ENCODE peak calls at places on chromosomes 16 and 17, in eight cellular contexts. One of them, this sample, is unnamed.

GRCh38 chr17:44267818-44268490 is at the start of gene SLC4A1:
- DNase-seq in CD8-positive, alpha-beta memory T cell: no peak
- DNase-seq in brain microvascular endothelial cell: no peak
- DNase-seq in Panc1: no peak
- DNase-seq in suprapubic skin: no peak
- DNase-seq in fibroblast of lung: no peak
- DNase-seq in tibial artery: no peak
- DNase-seq in heart right ventricle: no peak
- DNase-seq in this sample: no peak

GRCh38 chr16:72850863-72851262 is 197.1 kb downstream of the ZFHX3 start:
- DNase-seq in CD8-positive, alpha-beta memory T cell: no peak
- DNase-seq in brain microvascular endothelial cell: peak
- DNase-seq in Panc1: no peak
- DNase-seq in suprapubic skin: no peak
- DNase-seq in fibroblast of lung: peak
- DNase-seq in tibial artery: peak
- DNase-seq in heart right ventricle: no peak
- DNase-seq in this sample: no peak

GRCh38 chr16:75555213-75555706 is 792 bp downstream of the TMEM231 start:
- DNase-seq in CD8-positive, alpha-beta memory T cell: peak
- DNase-seq in brain microvascular endothelial cell: peak
- DNase-seq in Panc1: peak
- DNase-seq in suprapubic skin: peak
- DNase-seq in fibroblast of lung: peak
- DNase-seq in tibial artery: peak
- DNase-seq in heart right ventricle: peak
- DNase-seq in this sample: no peak

GRCh38 chr16:85649978-85650863 is 37.1 kb downstream of the GSE1 start:
- DNase-seq in CD8-positive, alpha-beta memory T cell: no peak
- DNase-seq in brain microvascular endothelial cell: no peak
- DNase-seq in Panc1: no peak
- DNase-seq in suprapubic skin: no peak
- DNase-seq in fibroblast of lung: no peak
- DNase-seq in tibial artery: no peak
- DNase-seq in heart right ventricle: no peak
- DNase-seq in this sample: no peak

GRCh38 chr17:27575100-27575911 is 55.7 kb upstream of the LGALS9 start:
- DNase-seq in CD8-positive, alpha-beta memory T cell: no peak
- DNase-seq in brain microvascular endothelial cell: no peak
- DNase-seq in Panc1: no peak
- DNase-seq in suprapubic skin: no peak
- DNase-seq in fibroblast of lung: no peak
- DNase-seq in tibial artery: no peak
- DNase-seq in heart right ventricle: no peak
- DNase-seq in this sample: no peak

GRCh38 chr17:81044764-81045589 is 10.0 kb downstream of the BAIAP2 start:
- DNase-seq in CD8-positive, alpha-beta memory T cell: no peak
- DNase-seq in brain microvascular endothelial cell: peak
- DNase-seq in Panc1: no peak
- DNase-seq in suprapubic skin: peak
- DNase-seq in fibroblast of lung: peak
- DNase-seq in tibial artery: peak
- DNase-seq in heart right ventricle: peak
- DNase-seq in this sample: no peak

GRCh38 chr16:17367932-17368331 is 102.8 kb downstream of the XYLT1 start:
- DNase-seq in CD8-positive, alpha-beta memory T cell: no peak
- DNase-seq in brain microvascular endothelial cell: peak
- DNase-seq in Panc1: no peak
- DNase-seq in suprapubic skin: no peak
- DNase-seq in fibroblast of lung: peak
- DNase-seq in tibial artery: no peak
- DNase-seq in heart right ventricle: no peak
- DNase-seq in this sample: no peak

GRCh38 chr17:28228109-28228840 is 90.7 kb upstream of the TMEM97 start:
- DNase-seq in CD8-positive, alpha-beta memory T cell: no peak
- DNase-seq in brain microvascular endothelial cell: no peak
- DNase-seq in Panc1: no peak
- DNase-seq in suprapubic skin: no peak
- DNase-seq in fibroblast of lung: no peak
- DNase-seq in tibial artery: peak
- DNase-seq in heart right ventricle: no peak
- DNase-seq in this sample: no peak

GRCh38 chr17:79799538-79800324 is 2.9 kb upstream of the CBX8 start:
- DNase-seq in CD8-positive, alpha-beta memory T cell: no peak
- DNase-seq in brain microvascular endothelial cell: no peak
- DNase-seq in Panc1: no peak
- DNase-seq in suprapubic skin: no peak
- DNase-seq in fibroblast of lung: no peak
- DNase-seq in tibial artery: no peak
- DNase-seq in heart right ventricle: no peak
- DNase-seq in this sample: no peak

GRCh38 chr17:43367588-43368242 is 31.1 kb upstream of the ARL4D start:
- DNase-seq in CD8-positive, alpha-beta memory T cell: no peak
- DNase-seq in brain microvascular endothelial cell: peak
- DNase-seq in Panc1: peak
- DNase-seq in suprapubic skin: no peak
- DNase-seq in fibroblast of lung: peak
- DNase-seq in tibial artery: no peak
- DNase-seq in heart right ventricle: no peak
- DNase-seq in this sample: peak

GRCh38 chr17:55327225-55328088 is 62.7 kb downstream of the HLF start:
- DNase-seq in CD8-positive, alpha-beta memory T cell: no peak
- DNase-seq in brain microvascular endothelial cell: no peak
- DNase-seq in Panc1: no peak
- DNase-seq in suprapubic skin: no peak
- DNase-seq in fibroblast of lung: no peak
- DNase-seq in tibial artery: no peak
- DNase-seq in heart right ventricle: no peak
- DNase-seq in this sample: no peak

GRCh38 chr17:59139939-59140338 is 15.0 kb downstream of the SKA2 start:
- DNase-seq in CD8-positive, alpha-beta memory T cell: no peak
- DNase-seq in brain microvascular endothelial cell: no peak
- DNase-seq in Panc1: no peak
- DNase-seq in suprapubic skin: no peak
- DNase-seq in fibroblast of lung: no peak
- DNase-seq in tibial artery: no peak
- DNase-seq in heart right ventricle: no peak
- DNase-seq in this sample: no peak

GRCh38 chr17:12024332-12024731 is 3.7 kb downstream of the MAP2K4 start:
- DNase-seq in CD8-positive, alpha-beta memory T cell: no peak
- DNase-seq in brain microvascular endothelial cell: no peak
- DNase-seq in Panc1: peak
- DNase-seq in suprapubic skin: no peak
- DNase-seq in fibroblast of lung: peak
- DNase-seq in tibial artery: no peak
- DNase-seq in heart right ventricle: no peak
- DNase-seq in this sample: no peak

GRCh38 chr16:20873331-20873730 is 26.8 kb downstream of the DCUN1D3 start:
- DNase-seq in CD8-positive, alpha-beta memory T cell: no peak
- DNase-seq in brain microvascular endothelial cell: no peak
- DNase-seq in Panc1: no peak
- DNase-seq in suprapubic skin: no peak
- DNase-seq in fibroblast of lung: no peak
- DNase-seq in tibial artery: no peak
- DNase-seq in heart right ventricle: no peak
- DNase-seq in this sample: no peak

GRCh38 chr17:20073056-20073979 is 64.2 kb downstream of the SPECC1 start:
- DNase-seq in CD8-positive, alpha-beta memory T cell: peak
- DNase-seq in brain microvascular endothelial cell: peak
- DNase-seq in Panc1: no peak
- DNase-seq in suprapubic skin: no peak
- DNase-seq in fibroblast of lung: peak
- DNase-seq in tibial artery: peak
- DNase-seq in heart right ventricle: peak
- DNase-seq in this sample: no peak

GRCh38 chr16:82160226-82160625 is 9.8 kb downstream of the MPHOSPH6 start:
- DNase-seq in CD8-positive, alpha-beta memory T cell: no peak
- DNase-seq in brain microvascular endothelial cell: no peak
- DNase-seq in Panc1: no peak
- DNase-seq in suprapubic skin: no peak
- DNase-seq in fibroblast of lung: peak
- DNase-seq in tibial artery: no peak
- DNase-seq in heart right ventricle: no peak
- DNase-seq in this sample: no peak

GRCh38 chr16:82152641-82153094 is 17.4 kb downstream of the MPHOSPH6 start:
- DNase-seq in CD8-positive, alpha-beta memory T cell: no peak
- DNase-seq in brain microvascular endothelial cell: no peak
- DNase-seq in Panc1: no peak
- DNase-seq in suprapubic skin: no peak
- DNase-seq in fibroblast of lung: peak
- DNase-seq in tibial artery: no peak
- DNase-seq in heart right ventricle: no peak
- DNase-seq in this sample: no peak

GRCh38 chr16:82157836-82158235 is 12.2 kb downstream of the MPHOSPH6 start:
- DNase-seq in CD8-positive, alpha-beta memory T cell: no peak
- DNase-seq in brain microvascular endothelial cell: no peak
- DNase-seq in Panc1: no peak
- DNase-seq in suprapubic skin: no peak
- DNase-seq in fibroblast of lung: no peak
- DNase-seq in tibial artery: no peak
- DNase-seq in heart right ventricle: no peak
- DNase-seq in this sample: no peak

GRCh38 chr16:82152192-82152591 is 17.8 kb downstream of the MPHOSPH6 start:
- DNase-seq in CD8-positive, alpha-beta memory T cell: no peak
- DNase-seq in brain microvascular endothelial cell: no peak
- DNase-seq in Panc1: no peak
- DNase-seq in suprapubic skin: no peak
- DNase-seq in fibroblast of lung: peak
- DNase-seq in tibial artery: no peak
- DNase-seq in heart right ventricle: no peak
- DNase-seq in this sample: no peak

GRCh38 chr16:82156761-82157654 is 13.0 kb downstream of the MPHOSPH6 start:
- DNase-seq in CD8-positive, alpha-beta memory T cell: no peak
- DNase-seq in brain microvascular endothelial cell: no peak
- DNase-seq in Panc1: no peak
- DNase-seq in suprapubic skin: no peak
- DNase-seq in fibroblast of lung: peak
- DNase-seq in tibial artery: no peak
- DNase-seq in heart right ventricle: no peak
- DNase-seq in this sample: no peak
- H3K27ac ChIP-seq in CD8-positive, alpha-beta memory T cell: no peak
- H3K27ac ChIP-seq in brain microvascular endothelial cell: no peak
- H3K27ac ChIP-seq in Panc1: no peak
- H3K27ac ChIP-seq in suprapubic skin: peak
- H3K27ac ChIP-seq in fibroblast of lung: peak
- H3K27ac ChIP-seq in tibial artery: no peak
- H3K27ac ChIP-seq in heart right ventricle: no peak
- H3K27ac ChIP-seq in this sample: peak

DNA sequence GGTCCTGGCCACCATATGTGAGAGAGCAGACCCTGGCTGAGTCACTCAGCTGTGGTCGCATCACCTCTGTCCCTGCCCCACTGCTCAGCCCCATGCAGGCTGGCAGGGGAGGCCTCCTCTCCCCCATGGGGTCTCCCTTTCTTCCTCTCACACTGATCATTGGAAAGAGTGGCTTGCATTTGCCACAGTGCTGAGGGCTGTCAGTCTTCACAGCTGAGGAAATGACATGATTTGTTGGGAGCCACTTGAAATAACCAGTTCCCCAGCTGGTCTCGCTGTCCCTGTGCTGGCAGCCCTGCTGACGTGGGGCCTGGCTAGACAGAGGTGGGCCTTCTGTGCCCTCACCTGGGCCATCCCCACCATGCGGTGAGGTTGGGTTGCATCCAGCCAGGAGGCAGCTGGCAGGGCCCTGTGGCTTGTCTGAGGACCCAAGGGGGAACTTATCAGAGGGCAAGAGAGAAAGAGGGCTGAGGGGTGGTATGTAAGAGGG is 30.1 kb upstream of the MED9 start:
- DNase-seq in CD8-positive, alpha-beta memory T cell: no peak
- DNase-seq in brain microvascular endothelial cell: no peak
- DNase-seq in Panc1: no peak
- DNase-seq in suprapubic skin: no peak
- DNase-seq in fibroblast of lung: no peak
- DNase-seq in tibial artery: no peak
- DNase-seq in heart right ventricle: no peak
- DNase-seq in this sample: no peak
- H3K27ac ChIP-seq in CD8-positive, alpha-beta memory T cell: no peak
- H3K27ac ChIP-seq in brain microvascular endothelial cell: no peak
- H3K27ac ChIP-seq in Panc1: peak
- H3K27ac ChIP-seq in suprapubic skin: peak
- H3K27ac ChIP-seq in fibroblast of lung: no peak
- H3K27ac ChIP-seq in tibial artery: no peak
- H3K27ac ChIP-seq in heart right ventricle: no peak
- H3K27ac ChIP-seq in this sample: no peak

DNA sequence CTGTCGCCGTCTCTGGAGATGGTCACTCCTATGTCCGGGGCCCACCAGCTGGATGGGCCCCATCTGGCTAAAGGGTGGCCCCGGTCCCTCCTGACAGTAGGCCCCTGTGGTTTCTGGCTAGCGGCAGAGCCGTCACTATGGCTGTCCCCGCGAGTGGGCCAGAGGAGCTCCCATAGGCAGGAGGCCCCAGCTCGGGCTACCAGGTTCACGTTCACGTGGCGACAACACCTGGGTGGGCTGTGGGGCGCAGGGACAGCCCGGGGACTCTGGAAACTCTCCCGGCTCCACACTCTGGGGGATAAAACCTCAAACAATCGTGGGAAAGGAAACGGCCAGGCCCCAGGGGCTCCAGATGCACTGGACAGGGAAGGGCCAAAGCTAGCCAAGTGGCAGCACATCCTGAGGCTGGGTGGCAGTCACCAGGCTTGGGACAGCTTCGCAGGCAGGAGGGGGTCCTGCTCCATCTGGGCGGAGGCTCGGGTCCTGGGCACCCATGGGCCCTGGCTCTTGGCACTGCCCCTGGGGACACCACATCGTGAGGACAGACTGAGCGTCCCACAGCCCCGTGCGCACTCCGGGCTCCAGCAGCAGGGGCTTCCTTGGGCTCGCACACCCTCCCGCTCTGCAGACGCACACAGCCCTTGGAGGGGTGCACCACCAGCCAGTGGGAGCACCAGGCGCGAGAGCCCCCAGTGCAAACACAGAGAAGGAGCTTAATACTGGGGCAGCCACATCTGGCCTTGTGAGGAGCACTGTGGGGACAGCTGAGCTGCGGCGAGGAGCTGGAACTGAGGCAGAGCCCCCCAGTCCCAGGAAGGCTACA is 4.5 kb downstream of the RNF166 start:
- DNase-seq in CD8-positive, alpha-beta memory T cell: no peak
- DNase-seq in brain microvascular endothelial cell: no peak
- DNase-seq in Panc1: no peak
- DNase-seq in suprapubic skin: no peak
- DNase-seq in fibroblast of lung: no peak
- DNase-seq in tibial artery: no peak
- DNase-seq in heart right ventricle: no peak
- DNase-seq in this sample: no peak
- H3K27ac ChIP-seq in CD8-positive, alpha-beta memory T cell: peak
- H3K27ac ChIP-seq in brain microvascular endothelial cell: peak
- H3K27ac ChIP-seq in Panc1: no peak
- H3K27ac ChIP-seq in suprapubic skin: no peak
- H3K27ac ChIP-seq in fibroblast of lung: peak
- H3K27ac ChIP-seq in tibial artery: no peak
- H3K27ac ChIP-seq in heart right ventricle: peak
- H3K27ac ChIP-seq in this sample: no peak

DNA sequence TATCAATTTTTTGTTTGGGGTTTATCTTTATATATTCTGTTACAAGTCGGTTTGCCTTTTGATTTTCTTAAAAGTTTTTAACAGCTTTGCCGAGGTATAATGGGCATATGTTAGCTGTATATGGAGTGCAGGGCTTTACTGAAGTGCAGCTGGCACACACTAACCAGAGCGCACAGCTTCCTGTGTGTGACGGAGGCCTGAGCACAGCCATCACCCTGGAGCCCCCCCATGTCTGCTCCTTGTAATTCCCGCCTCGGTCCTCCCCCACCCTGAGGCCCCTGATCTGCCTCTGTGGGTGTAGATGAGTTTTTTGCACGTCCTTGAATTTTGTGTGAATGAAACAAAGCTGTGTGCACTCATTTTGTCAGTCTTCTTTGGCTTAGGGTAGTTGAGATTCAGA is 60.1 kb upstream of the ZNF750 start:
- DNase-seq in CD8-positive, alpha-beta memory T cell: no peak
- DNase-seq in brain microvascular endothelial cell: no peak
- DNase-seq in Panc1: no peak
- DNase-seq in suprapubic skin: no peak
- DNase-seq in fibroblast of lung: no peak
- DNase-seq in tibial artery: no peak
- DNase-seq in heart right ventricle: no peak
- DNase-seq in this sample: no peak
- H3K27ac ChIP-seq in CD8-positive, alpha-beta memory T cell: no peak
- H3K27ac ChIP-seq in brain microvascular endothelial cell: peak
- H3K27ac ChIP-seq in Panc1: no peak
- H3K27ac ChIP-seq in suprapubic skin: no peak
- H3K27ac ChIP-seq in fibroblast of lung: no peak
- H3K27ac ChIP-seq in tibial artery: peak
- H3K27ac ChIP-seq in heart right ventricle: no peak
- H3K27ac ChIP-seq in this sample: peak

This sample was measured in SK-N-MC.